ENCODE peak calls at places on chromosomes 3 and 15, in seven cellular contexts. One of them, this sample, is unnamed.
A peak's percentile ranks its signal among the peaks of the same experiment; 100 is the strongest.

GRCh38 chr3:31277582-31277981 is 255.1 kb upstream of the STT3B start:
- DNase-seq in HCT116: no peak
- DNase-seq in SK-N-SH: no peak
- DNase-seq in MM.1S: no peak
- DNase-seq in OCI-LY7: no peak
- DNase-seq in neural progenitor cell: no peak
- DNase-seq in GM23338: no peak
- DNase-seq in this sample: no peak

GRCh38 chr15:64686130-64686735 is 89.2 kb downstream of the RBPMS2 start:
- DNase-seq in HCT116: peak; percentile 19
- DNase-seq in SK-N-SH: peak; percentile 65
- DNase-seq in MM.1S: peak; percentile 52
- DNase-seq in OCI-LY7: peak; percentile 63
- DNase-seq in neural progenitor cell: peak; percentile 73
- DNase-seq in GM23338: peak; percentile 87
- DNase-seq in this sample: peak; percentile 65

GRCh38 chr3:129616713-129617112 is 10.2 kb upstream of the PLXND1 start:
- DNase-seq in HCT116: no peak
- DNase-seq in SK-N-SH: no peak
- DNase-seq in MM.1S: no peak
- DNase-seq in OCI-LY7: no peak
- DNase-seq in neural progenitor cell: no peak
- DNase-seq in GM23338: no peak
- DNase-seq in this sample: no peak

GRCh38 chr15:94579261-94579660 is 347.9 kb downstream of the MCTP2 start:
- DNase-seq in HCT116: no peak
- DNase-seq in SK-N-SH: no peak
- DNase-seq in MM.1S: no peak
- DNase-seq in OCI-LY7: no peak
- DNase-seq in neural progenitor cell: no peak
- DNase-seq in GM23338: no peak
- DNase-seq in this sample: no peak

GRCh38 chr3:64259646-64260045 is 34.4 kb upstream of the PRICKLE2 start:
- DNase-seq in HCT116: no peak
- DNase-seq in SK-N-SH: no peak
- DNase-seq in MM.1S: no peak
- DNase-seq in OCI-LY7: no peak
- DNase-seq in neural progenitor cell: no peak
- DNase-seq in GM23338: no peak
- DNase-seq in this sample: no peak

GRCh38 chr3:165638066-165638465 is 199.2 kb downstream of the BCHE start:
- DNase-seq in HCT116: no peak
- DNase-seq in SK-N-SH: no peak
- DNase-seq in MM.1S: no peak
- DNase-seq in OCI-LY7: no peak
- DNase-seq in neural progenitor cell: no peak
- DNase-seq in GM23338: no peak
- DNase-seq in this sample: no peak

GRCh38 chr15:58185439-58185838 is 47.3 kb downstream of the AQP9 start:
- DNase-seq in HCT116: no peak
- DNase-seq in SK-N-SH: no peak
- DNase-seq in MM.1S: no peak
- DNase-seq in OCI-LY7: no peak
- DNase-seq in neural progenitor cell: no peak
- DNase-seq in GM23338: no peak
- DNase-seq in this sample: no peak

GRCh38 chr3:160444411-160444810 is 5.2 kb downstream of the TRIM59 start:
- DNase-seq in HCT116: no peak
- DNase-seq in SK-N-SH: peak; percentile 28
- DNase-seq in MM.1S: no peak
- DNase-seq in OCI-LY7: no peak
- DNase-seq in neural progenitor cell: no peak
- DNase-seq in GM23338: peak; percentile 14
- DNase-seq in this sample: peak; percentile 59

GRCh38 chr3:114645392-114645791 is 351.6 kb downstream of the TIGIT start:
- DNase-seq in HCT116: peak; percentile 73
- DNase-seq in SK-N-SH: no peak
- DNase-seq in MM.1S: no peak
- DNase-seq in OCI-LY7: no peak
- DNase-seq in neural progenitor cell: no peak
- DNase-seq in GM23338: no peak
- DNase-seq in this sample: no peak

GRCh38 chr3:11060500-11061251 is 68.1 kb downstream of the SLC6A1 start:
- DNase-seq in HCT116: peak; percentile 50
- DNase-seq in SK-N-SH: peak; percentile 89
- DNase-seq in MM.1S: peak; percentile 45
- DNase-seq in OCI-LY7: peak; percentile 2
- DNase-seq in neural progenitor cell: peak; percentile 85
- DNase-seq in GM23338: peak; percentile 83
- DNase-seq in this sample: peak; percentile 83

GRCh38 chr3:46668591-46668990 is 24.9 kb downstream of the ALS2CL start:
- DNase-seq in HCT116: no peak
- DNase-seq in SK-N-SH: peak; percentile 14
- DNase-seq in MM.1S: no peak
- DNase-seq in OCI-LY7: no peak
- DNase-seq in neural progenitor cell: no peak
- DNase-seq in GM23338: no peak
- DNase-seq in this sample: no peak

GRCh38 chr15:62142736-62143135 is 22.3 kb downstream of the C2CD4B start:
- DNase-seq in HCT116: no peak
- DNase-seq in SK-N-SH: no peak
- DNase-seq in MM.1S: no peak
- DNase-seq in OCI-LY7: no peak
- DNase-seq in neural progenitor cell: no peak
- DNase-seq in GM23338: peak; percentile 54
- DNase-seq in this sample: peak; percentile 38

GRCh38 chr15:70664494-70664893 is 98.9 kb downstream of the UACA start:
- DNase-seq in HCT116: no peak
- DNase-seq in SK-N-SH: no peak
- DNase-seq in MM.1S: no peak
- DNase-seq in OCI-LY7: no peak
- DNase-seq in neural progenitor cell: no peak
- DNase-seq in GM23338: no peak
- DNase-seq in this sample: no peak

GRCh38 chr3:68945231-68945630 is 12.9 kb upstream of the TAFA4 start:
- DNase-seq in HCT116: no peak
- DNase-seq in SK-N-SH: no peak
- DNase-seq in MM.1S: no peak
- DNase-seq in OCI-LY7: no peak
- DNase-seq in neural progenitor cell: no peak
- DNase-seq in GM23338: no peak
- DNase-seq in this sample: no peak

GRCh38 chr3:30855390-30855789 is 39.1 kb downstream of the GADL1 start:
- DNase-seq in HCT116: no peak
- DNase-seq in SK-N-SH: peak; percentile 2
- DNase-seq in MM.1S: no peak
- DNase-seq in OCI-LY7: no peak
- DNase-seq in neural progenitor cell: no peak
- DNase-seq in GM23338: no peak
- DNase-seq in this sample: peak; percentile 68

GRCh38 chr3:176513604-176514003 is 683.7 kb downstream of the TBL1XR1 start:
- DNase-seq in HCT116: no peak
- DNase-seq in SK-N-SH: no peak
- DNase-seq in MM.1S: no peak
- DNase-seq in OCI-LY7: peak; percentile 10
- DNase-seq in neural progenitor cell: peak; percentile 14
- DNase-seq in GM23338: peak; percentile 41
- DNase-seq in this sample: no peak

GRCh38 chr3:112000971-112001370 is 2.2 kb downstream of the TAGLN3 start:
- DNase-seq in HCT116: no peak
- DNase-seq in SK-N-SH: peak; percentile 15
- DNase-seq in MM.1S: no peak
- DNase-seq in OCI-LY7: no peak
- DNase-seq in neural progenitor cell: no peak
- DNase-seq in GM23338: no peak
- DNase-seq in this sample: no peak

GRCh38 chr3:165643433-165643824 is 193.8 kb downstream of the BCHE start:
- DNase-seq in HCT116: no peak
- DNase-seq in SK-N-SH: no peak
- DNase-seq in MM.1S: peak; percentile 27
- DNase-seq in OCI-LY7: no peak
- DNase-seq in neural progenitor cell: no peak
- DNase-seq in GM23338: no peak
- DNase-seq in this sample: peak; percentile 55

GRCh38 chr15:38275951-38276350 is 23.3 kb downstream of the SPRED1 start:
- DNase-seq in HCT116: no peak
- DNase-seq in SK-N-SH: no peak
- DNase-seq in MM.1S: no peak
- DNase-seq in OCI-LY7: no peak
- DNase-seq in neural progenitor cell: no peak
- DNase-seq in GM23338: no peak
- DNase-seq in this sample: peak; percentile 42

GRCh38 chr15:98737721-98738120 is 89.4 kb downstream of the IGF1R start:
- DNase-seq in HCT116: no peak
- DNase-seq in SK-N-SH: no peak
- DNase-seq in MM.1S: no peak
- DNase-seq in OCI-LY7: no peak
- DNase-seq in neural progenitor cell: no peak
- DNase-seq in GM23338: no peak
- DNase-seq in this sample: no peak

GRCh38 chr3:2921903-2922302 is 188.3 kb downstream of the IL5RA start:
- DNase-seq in HCT116: no peak
- DNase-seq in SK-N-SH: peak; percentile 66
- DNase-seq in MM.1S: peak; percentile 59
- DNase-seq in OCI-LY7: peak; percentile 24
- DNase-seq in neural progenitor cell: peak; percentile 21
- DNase-seq in GM23338: peak; percentile 38
- DNase-seq in this sample: no peak

GRCh38 chr3:21326704-21327103 is 424.3 kb downstream of the ZNF385D start:
- DNase-seq in HCT116: no peak
- DNase-seq in SK-N-SH: no peak
- DNase-seq in MM.1S: no peak
- DNase-seq in OCI-LY7: no peak
- DNase-seq in neural progenitor cell: peak; percentile 4
- DNase-seq in GM23338: no peak
- DNase-seq in this sample: no peak

GRCh38 chr15:60473135-60473534 is 5.8 kb downstream of the ICE2 start:
- DNase-seq in HCT116: no peak
- DNase-seq in SK-N-SH: no peak
- DNase-seq in MM.1S: no peak
- DNase-seq in OCI-LY7: no peak
- DNase-seq in neural progenitor cell: no peak
- DNase-seq in GM23338: no peak
- DNase-seq in this sample: no peak

DNA sequence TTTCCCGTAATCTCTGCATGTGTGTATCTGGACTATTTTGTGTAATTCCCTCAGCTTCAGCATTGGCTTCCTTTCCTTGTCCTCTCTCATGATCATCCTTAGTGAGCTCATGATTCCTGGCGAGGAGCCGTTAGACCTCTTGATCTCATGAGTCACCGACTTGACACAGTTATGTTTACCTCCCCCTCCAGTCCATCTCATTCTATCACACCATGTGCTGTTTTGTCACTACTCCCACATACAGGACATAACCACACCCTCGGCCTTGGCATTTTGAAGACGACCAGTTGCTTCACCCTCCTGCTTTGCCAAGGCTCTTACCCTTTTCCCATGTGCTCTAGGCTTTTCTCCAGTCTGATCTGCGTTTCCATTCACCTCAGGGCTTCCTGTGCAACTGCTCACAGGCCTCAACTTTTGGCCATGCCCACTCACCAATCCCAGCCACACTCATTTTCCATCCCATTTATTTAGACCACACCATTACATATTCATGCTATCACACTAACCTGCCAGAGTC is 41.5 kb downstream of the CP start:
- DNase-seq in HCT116: peak; percentile 75
- DNase-seq in SK-N-SH: no peak
- DNase-seq in MM.1S: no peak
- DNase-seq in OCI-LY7: no peak
- DNase-seq in neural progenitor cell: no peak
- DNase-seq in GM23338: no peak
- DNase-seq in this sample: peak; percentile 99
- H3K4me3 ChIP-seq in HCT116: no peak overlapping the region
- H3K4me3 ChIP-seq in SK-N-SH: no peak overlapping the region
- H3K4me3 ChIP-seq in MM.1S: no peak overlapping the region
- H3K4me3 ChIP-seq in OCI-LY7: no peak overlapping the region
- H3K4me3 ChIP-seq in neural progenitor cell: no peak overlapping the region
- H3K4me3 ChIP-seq in GM23338: no peak overlapping the region
- H3K4me3 ChIP-seq in this sample: no peak overlapping the region

GRCh38 chr15:88993662-88994061 is 80.5 kb upstream of the MFGE8 start:
- DNase-seq in HCT116: no peak
- DNase-seq in SK-N-SH: no peak
- DNase-seq in MM.1S: no peak
- DNase-seq in OCI-LY7: no peak
- DNase-seq in neural progenitor cell: no peak
- DNase-seq in GM23338: no peak
- DNase-seq in this sample: no peak
- TF ChIP-seq EZH2phosphoT487 in HCT116: no peak
- TF ChIP-seq EZH2phosphoT487 in SK-N-SH: no peak
- TF ChIP-seq EZH2phosphoT487 in MM.1S: no peak
- TF ChIP-seq EZH2phosphoT487 in OCI-LY7: no peak
- TF ChIP-seq EZH2phosphoT487 in neural progenitor cell: no peak
- TF ChIP-seq EZH2phosphoT487 in GM23338: no peak
- TF ChIP-seq EZH2phosphoT487 in this sample: no peak

DNA sequence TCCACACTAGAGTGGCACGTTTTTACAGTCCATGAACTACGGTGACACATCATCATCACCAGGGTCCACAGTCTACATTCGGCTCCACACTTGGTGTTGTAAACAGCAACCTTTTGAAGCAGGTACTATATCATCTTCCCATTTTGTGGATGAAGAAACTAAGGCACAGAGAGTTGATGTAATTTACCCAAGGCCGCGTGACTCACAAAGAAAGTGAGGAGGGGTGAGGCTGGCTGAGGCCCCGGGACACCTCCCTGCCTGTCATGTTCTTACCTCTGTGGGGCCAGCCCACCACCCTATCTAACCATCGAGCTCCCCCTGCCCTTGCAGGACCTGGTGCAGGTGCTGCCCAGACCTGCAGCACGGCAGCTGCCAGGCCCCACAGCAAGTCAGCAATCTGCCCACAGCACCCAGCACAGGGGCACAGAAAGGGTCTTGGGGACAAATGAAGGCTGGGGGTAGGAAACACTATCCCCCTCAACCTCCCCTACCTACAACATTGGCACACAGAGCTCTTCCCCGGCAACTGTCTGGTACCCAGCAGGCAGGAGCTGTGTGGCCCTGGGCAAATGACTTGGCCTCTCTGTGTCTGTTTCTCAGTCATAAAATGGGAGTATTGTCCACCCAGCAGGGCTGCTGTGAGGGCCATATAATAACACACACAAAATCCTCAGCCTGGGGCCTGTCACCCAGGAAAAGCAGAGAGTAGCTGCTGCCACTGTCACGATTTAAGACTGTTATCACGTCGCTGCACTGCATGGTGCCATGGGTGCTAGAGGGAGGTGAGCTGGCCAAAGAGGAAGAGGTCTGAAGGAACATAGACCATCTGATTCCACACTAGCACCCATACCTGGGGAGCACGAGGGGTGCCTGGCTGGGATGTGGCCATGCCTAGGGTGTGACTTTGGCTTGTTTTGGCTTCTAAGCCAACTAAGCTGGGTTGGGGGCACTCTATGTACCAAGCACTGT is 115.1 kb downstream of the IQSEC1 start:
- DNase-seq in HCT116: no peak
- DNase-seq in SK-N-SH: no peak
- DNase-seq in MM.1S: no peak
- DNase-seq in OCI-LY7: no peak
- DNase-seq in neural progenitor cell: no peak
- DNase-seq in GM23338: no peak
- DNase-seq in this sample: no peak
- H3K4me1 ChIP-seq in HCT116: no peaks in the 10 kb centered on the region
- H3K4me1 ChIP-seq in SK-N-SH: peaks cover 15% of the 10 kb centered on the region
- H3K4me1 ChIP-seq in MM.1S: no peaks in the 10 kb centered on the region
- H3K4me1 ChIP-seq in OCI-LY7: peaks cover 38% of the 10 kb centered on the region
- H3K4me1 ChIP-seq in neural progenitor cell: peaks cover 17% of the 10 kb centered on the region
- H3K4me1 ChIP-seq in GM23338: peaks cover 19% of the 10 kb centered on the region
- H3K4me1 ChIP-seq in this sample: no peaks in the 10 kb centered on the region

GRCh38 chr3:157087398-157088132 is 72.4 kb downstream of the CCNL1 start:
- DNase-seq in HCT116: peak; percentile 23
- DNase-seq in SK-N-SH: no peak
- DNase-seq in MM.1S: peak; percentile 70
- DNase-seq in OCI-LY7: no peak
- DNase-seq in neural progenitor cell: no peak
- DNase-seq in GM23338: no peak
- DNase-seq in this sample: peak; percentile 91
- H3K4me3 ChIP-seq in HCT116: peak overlapping the region; percentile 59
- H3K4me3 ChIP-seq in SK-N-SH: peak overlapping the region; percentile 67
- H3K4me3 ChIP-seq in MM.1S: peak overlapping the region; percentile 66
- H3K4me3 ChIP-seq in OCI-LY7: no peak overlapping the region
- H3K4me3 ChIP-seq in neural progenitor cell: peak overlapping the region; percentile 51
- H3K4me3 ChIP-seq in GM23338: peak overlapping the region; percentile 68
- H3K4me3 ChIP-seq in this sample: peak overlapping the region; percentile 70

This sample was measured in PC-3.